ENCODE peak calls at places on chromosomes 4 and X, in eight cellular contexts. One of them, this sample, is unnamed.

GRCh38 chr4:16457944-16458343 is 231.7 kb upstream of the TAPT1 start:
- DNase-seq in OCI-LY7: no peak
- DNase-seq in prostate gland: no peak
- DNase-seq in Peyer's patch: no peak
- DNase-seq in adrenal gland: no peak
- DNase-seq in right cardiac atrium: no peak
- DNase-seq in A549: no peak
- DNase-seq in CD8-positive, alpha-beta memory T cell: no peak
- DNase-seq in this sample: no peak

GRCh38 chrX:136880003-136880451 is 498 bp downstream of the RBMX start:
- DNase-seq in OCI-LY7: peak; percentile 59
- DNase-seq in prostate gland: peak; percentile 4
- DNase-seq in Peyer's patch: no peak
- DNase-seq in adrenal gland: peak; percentile 37
- DNase-seq in right cardiac atrium: peak; percentile 53
- DNase-seq in A549: peak; percentile 18
- DNase-seq in CD8-positive, alpha-beta memory T cell: peak; percentile 12
- DNase-seq in this sample: peak; percentile 20

GRCh38 chr4:115759231-115759630 is 645.8 kb upstream of the NDST4 start:
- DNase-seq in OCI-LY7: no peak
- DNase-seq in prostate gland: no peak
- DNase-seq in Peyer's patch: no peak
- DNase-seq in adrenal gland: no peak
- DNase-seq in right cardiac atrium: no peak
- DNase-seq in A549: no peak
- DNase-seq in CD8-positive, alpha-beta memory T cell: no peak
- DNase-seq in this sample: no peak

GRCh38 chr4:60884545-60884944 is 315.6 kb upstream of the ADGRL3 start:
- DNase-seq in OCI-LY7: no peak
- DNase-seq in prostate gland: no peak
- DNase-seq in Peyer's patch: no peak
- DNase-seq in adrenal gland: no peak
- DNase-seq in right cardiac atrium: no peak
- DNase-seq in A549: no peak
- DNase-seq in CD8-positive, alpha-beta memory T cell: no peak
- DNase-seq in this sample: no peak

GRCh38 chr4:6939761-6940743 is 30.4 kb downstream of the TBC1D14 start:
- DNase-seq in OCI-LY7: no peak
- DNase-seq in prostate gland: no peak
- DNase-seq in Peyer's patch: no peak
- DNase-seq in adrenal gland: no peak
- DNase-seq in right cardiac atrium: peak; percentile 40
- DNase-seq in A549: no peak
- DNase-seq in CD8-positive, alpha-beta memory T cell: no peak
- DNase-seq in this sample: no peak

GRCh38 chrX:57677132-57677858 is 2.8 kb downstream of the NLRP2B start:
- DNase-seq in OCI-LY7: no peak
- DNase-seq in prostate gland: no peak
- DNase-seq in Peyer's patch: no peak
- DNase-seq in adrenal gland: no peak
- DNase-seq in right cardiac atrium: no peak
- DNase-seq in A549: no peak
- DNase-seq in CD8-positive, alpha-beta memory T cell: no peak
- DNase-seq in this sample: no peak

GRCh38 chr4:121764702-121765367 is at the start of gene SMIM43:
- DNase-seq in OCI-LY7: no peak
- DNase-seq in prostate gland: no peak
- DNase-seq in Peyer's patch: no peak
- DNase-seq in adrenal gland: no peak
- DNase-seq in right cardiac atrium: no peak
- DNase-seq in A549: no peak
- DNase-seq in CD8-positive, alpha-beta memory T cell: no peak
- DNase-seq in this sample: no peak

GRCh38 chrX:9957743-9958142 is 9.4 kb upstream of the CLDN34 start:
- DNase-seq in OCI-LY7: no peak
- DNase-seq in prostate gland: no peak
- DNase-seq in Peyer's patch: no peak
- DNase-seq in adrenal gland: no peak
- DNase-seq in right cardiac atrium: no peak
- DNase-seq in A549: no peak
- DNase-seq in CD8-positive, alpha-beta memory T cell: no peak
- DNase-seq in this sample: no peak

GRCh38 chr4:126614456-126614855 is 1018.3 kb upstream of the INTU start:
- DNase-seq in OCI-LY7: no peak
- DNase-seq in prostate gland: no peak
- DNase-seq in Peyer's patch: no peak
- DNase-seq in adrenal gland: no peak
- DNase-seq in right cardiac atrium: no peak
- DNase-seq in A549: no peak
- DNase-seq in CD8-positive, alpha-beta memory T cell: no peak
- DNase-seq in this sample: no peak

GRCh38 chr4:30842142-30842541 is 122.0 kb downstream of the PCDH7 start:
- DNase-seq in OCI-LY7: no peak
- DNase-seq in prostate gland: no peak
- DNase-seq in Peyer's patch: no peak
- DNase-seq in adrenal gland: no peak
- DNase-seq in right cardiac atrium: no peak
- DNase-seq in A549: no peak
- DNase-seq in CD8-positive, alpha-beta memory T cell: no peak
- DNase-seq in this sample: no peak

GRCh38 chrX:11890843-11891514 is 132.9 kb downstream of the MSL3 start:
- DNase-seq in OCI-LY7: no peak
- DNase-seq in prostate gland: peak; percentile 24
- DNase-seq in Peyer's patch: no peak
- DNase-seq in adrenal gland: peak; percentile 19
- DNase-seq in right cardiac atrium: peak; percentile 43
- DNase-seq in A549: no peak
- DNase-seq in CD8-positive, alpha-beta memory T cell: no peak
- DNase-seq in this sample: peak; percentile 30

GRCh38 chr4:132691668-132692067 is 457.4 kb upstream of the PCDH10 start:
- DNase-seq in OCI-LY7: no peak
- DNase-seq in prostate gland: no peak
- DNase-seq in Peyer's patch: no peak
- DNase-seq in adrenal gland: no peak
- DNase-seq in right cardiac atrium: no peak
- DNase-seq in A549: no peak
- DNase-seq in CD8-positive, alpha-beta memory T cell: no peak
- DNase-seq in this sample: no peak

GRCh38 chrX:130086414-130087207 is 23.7 kb downstream of the ELF4 start:
- DNase-seq in OCI-LY7: peak; percentile 79
- DNase-seq in prostate gland: no peak
- DNase-seq in Peyer's patch: peak; percentile 83
- DNase-seq in adrenal gland: no peak
- DNase-seq in right cardiac atrium: no peak
- DNase-seq in A549: no peak
- DNase-seq in CD8-positive, alpha-beta memory T cell: peak; percentile 48
- DNase-seq in this sample: no peak

GRCh38 chr4:185803015-185803414 is 9.0 kb downstream of the SORBS2 start:
- DNase-seq in OCI-LY7: no peak
- DNase-seq in prostate gland: no peak
- DNase-seq in Peyer's patch: no peak
- DNase-seq in adrenal gland: no peak
- DNase-seq in right cardiac atrium: no peak
- DNase-seq in A549: no peak
- DNase-seq in CD8-positive, alpha-beta memory T cell: no peak
- DNase-seq in this sample: no peak

GRCh38 chr4:169236901-169237626 is 33.7 kb downstream of the SH3RF1 start:
- DNase-seq in OCI-LY7: no peak
- DNase-seq in prostate gland: peak; percentile 80
- DNase-seq in Peyer's patch: no peak
- DNase-seq in adrenal gland: no peak
- DNase-seq in right cardiac atrium: no peak
- DNase-seq in A549: no peak
- DNase-seq in CD8-positive, alpha-beta memory T cell: no peak
- DNase-seq in this sample: no peak

GRCh38 chr4:54063737-54064316 is 578 bp downstream of the CHIC2 start:
- DNase-seq in OCI-LY7: peak; percentile 48
- DNase-seq in prostate gland: peak; percentile 22
- DNase-seq in Peyer's patch: peak; percentile 50
- DNase-seq in adrenal gland: peak; percentile 52
- DNase-seq in right cardiac atrium: peak; percentile 77
- DNase-seq in A549: peak; percentile 22
- DNase-seq in CD8-positive, alpha-beta memory T cell: peak; percentile 20
- DNase-seq in this sample: peak; percentile 29

GRCh38 chr4:94536649-94537464 is 85.1 kb downstream of the PDLIM5 start:
- DNase-seq in OCI-LY7: no peak
- DNase-seq in prostate gland: no peak
- DNase-seq in Peyer's patch: no peak
- DNase-seq in adrenal gland: no peak
- DNase-seq in right cardiac atrium: no peak
- DNase-seq in A549: no peak
- DNase-seq in CD8-positive, alpha-beta memory T cell: no peak
- DNase-seq in this sample: no peak

GRCh38 chr4:108168672-108169562 is at the start of gene LEF1:
- DNase-seq in OCI-LY7: peak; percentile 85
- DNase-seq in prostate gland: peak; percentile 49
- DNase-seq in Peyer's patch: no peak
- DNase-seq in adrenal gland: peak; percentile 64
- DNase-seq in right cardiac atrium: peak; percentile 43
- DNase-seq in A549: no peak
- DNase-seq in CD8-positive, alpha-beta memory T cell: no peak
- DNase-seq in this sample: no peak

GRCh38 chr4:6627832-6628231 is 12.7 kb upstream of the MRFAP1 start:
- DNase-seq in OCI-LY7: no peak
- DNase-seq in prostate gland: no peak
- DNase-seq in Peyer's patch: no peak
- DNase-seq in adrenal gland: no peak
- DNase-seq in right cardiac atrium: no peak
- DNase-seq in A549: no peak
- DNase-seq in CD8-positive, alpha-beta memory T cell: no peak
- DNase-seq in this sample: no peak

GRCh38 chr4:78185117-78185516 is 128.0 kb downstream of the FRAS1 start:
- DNase-seq in OCI-LY7: no peak
- DNase-seq in prostate gland: no peak
- DNase-seq in Peyer's patch: no peak
- DNase-seq in adrenal gland: no peak
- DNase-seq in right cardiac atrium: no peak
- DNase-seq in A549: no peak
- DNase-seq in CD8-positive, alpha-beta memory T cell: no peak
- DNase-seq in this sample: no peak

GRCh38 chr4:139595989-139596679 is 40.1 kb upstream of the SETD7 start:
- DNase-seq in OCI-LY7: no peak
- DNase-seq in prostate gland: no peak
- DNase-seq in Peyer's patch: no peak
- DNase-seq in adrenal gland: no peak
- DNase-seq in right cardiac atrium: peak; percentile 59
- DNase-seq in A549: peak; percentile 76
- DNase-seq in CD8-positive, alpha-beta memory T cell: no peak
- DNase-seq in this sample: no peak

GRCh38 chr4:13541720-13542576 is 2.4 kb downstream of the NKX3-2 start:
- DNase-seq in OCI-LY7: no peak
- DNase-seq in prostate gland: peak; percentile 49
- DNase-seq in Peyer's patch: no peak
- DNase-seq in adrenal gland: no peak
- DNase-seq in right cardiac atrium: no peak
- DNase-seq in A549: peak; percentile 38
- DNase-seq in CD8-positive, alpha-beta memory T cell: no peak
- DNase-seq in this sample: no peak

GRCh38 chr4:116811730-116812129 is 273.6 kb downstream of the TRAM1L1 start:
- DNase-seq in OCI-LY7: no peak
- DNase-seq in prostate gland: no peak
- DNase-seq in Peyer's patch: no peak
- DNase-seq in adrenal gland: no peak
- DNase-seq in right cardiac atrium: no peak
- DNase-seq in A549: no peak
- DNase-seq in CD8-positive, alpha-beta memory T cell: no peak
- DNase-seq in this sample: no peak
- H3K4me1 ChIP-seq in OCI-LY7: no peaks in the 10 kb centered on the region
- H3K4me1 ChIP-seq in prostate gland: no peaks in the 10 kb centered on the region
- H3K4me1 ChIP-seq in Peyer's patch: no peaks in the 10 kb centered on the region
- H3K4me1 ChIP-seq in adrenal gland: no peaks in the 10 kb centered on the region
- H3K4me1 ChIP-seq in right cardiac atrium: no peaks in the 10 kb centered on the region
- H3K4me1 ChIP-seq in A549: no peaks in the 10 kb centered on the region
- H3K4me1 ChIP-seq in CD8-positive, alpha-beta memory T cell: no peaks in the 10 kb centered on the region
- H3K4me1 ChIP-seq in this sample: no peaks in the 10 kb centered on the region

DNA sequence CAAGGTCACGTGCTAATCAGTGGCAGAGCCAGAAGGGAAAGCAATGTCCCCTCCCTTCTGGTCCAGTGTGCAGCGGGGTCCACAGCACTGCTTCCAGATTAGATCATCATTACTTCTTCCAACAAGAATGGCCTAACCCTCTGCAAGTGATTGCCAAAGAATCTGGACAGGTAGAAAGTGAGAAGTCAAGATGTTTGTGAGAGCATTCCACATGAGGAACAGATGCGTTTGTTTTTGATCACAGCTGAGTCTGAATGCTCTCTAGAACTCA is 147.7 kb downstream of the SHROOM3 start:
- DNase-seq in OCI-LY7: no peak
- DNase-seq in prostate gland: no peak
- DNase-seq in Peyer's patch: no peak
- DNase-seq in adrenal gland: no peak
- DNase-seq in right cardiac atrium: no peak
- DNase-seq in A549: no peak
- DNase-seq in CD8-positive, alpha-beta memory T cell: no peak
- DNase-seq in this sample: no peak
- H3K27ac ChIP-seq in OCI-LY7: no peak overlapping the region
- H3K27ac ChIP-seq in prostate gland: no peak overlapping the region
- H3K27ac ChIP-seq in Peyer's patch: no peak overlapping the region
- H3K27ac ChIP-seq in adrenal gland: no peak overlapping the region
- H3K27ac ChIP-seq in right cardiac atrium: no peak overlapping the region
- H3K27ac ChIP-seq in A549: no peak overlapping the region
- H3K27ac ChIP-seq in CD8-positive, alpha-beta memory T cell: no peak overlapping the region
- H3K27ac ChIP-seq in this sample: no peak overlapping the region

GRCh38 chrX:69280956-69281355 is 115.7 kb upstream of the PJA1 start:
- DNase-seq in OCI-LY7: no peak
- DNase-seq in prostate gland: no peak
- DNase-seq in Peyer's patch: no peak
- DNase-seq in adrenal gland: no peak
- DNase-seq in right cardiac atrium: no peak
- DNase-seq in A549: no peak
- DNase-seq in CD8-positive, alpha-beta memory T cell: no peak
- DNase-seq in this sample: no peak
- H3K4me1 ChIP-seq in OCI-LY7: no peaks in the 10 kb centered on the region
- H3K4me1 ChIP-seq in prostate gland: no peaks in the 10 kb centered on the region
- H3K4me1 ChIP-seq in Peyer's patch: no peaks in the 10 kb centered on the region
- H3K4me1 ChIP-seq in adrenal gland: peaks cover 4% of the 10 kb centered on the region
- H3K4me1 ChIP-seq in right cardiac atrium: peaks cover 3% of the 10 kb centered on the region
- H3K4me1 ChIP-seq in A549: no peaks in the 10 kb centered on the region
- H3K4me1 ChIP-seq in CD8-positive, alpha-beta memory T cell: no peaks in the 10 kb centered on the region
- H3K4me1 ChIP-seq in this sample: peaks cover 19% of the 10 kb centered on the region

DNA sequence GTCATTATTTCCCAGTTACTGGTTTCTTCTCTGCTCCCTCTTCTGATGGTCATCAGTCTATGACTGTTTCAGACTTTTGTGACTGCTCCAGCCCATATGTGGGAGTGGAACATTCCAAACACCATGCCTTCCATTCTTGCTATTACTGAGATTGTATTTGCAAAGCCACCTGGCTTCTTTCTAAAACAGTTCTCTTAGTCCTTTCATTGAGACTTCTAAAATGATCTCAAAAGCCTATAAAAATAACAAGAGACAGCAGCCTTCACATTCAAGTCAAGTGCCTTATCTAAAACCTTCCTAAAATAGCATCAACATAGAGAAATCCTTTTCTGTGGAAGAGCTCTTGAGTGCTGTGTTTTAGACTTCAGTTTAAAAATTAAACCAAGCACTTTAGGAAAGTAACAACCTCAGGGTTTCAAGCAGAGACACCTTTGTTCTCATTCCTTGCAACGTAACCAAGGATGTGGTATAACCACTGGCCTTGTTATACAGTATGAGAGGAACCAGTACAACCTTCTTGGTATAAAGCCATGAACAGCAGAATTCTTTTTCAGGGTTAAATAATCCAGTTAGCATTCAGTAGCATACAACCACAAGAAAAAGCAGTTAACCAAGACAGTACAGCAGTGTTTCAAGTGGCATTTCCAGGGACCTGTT is 97.1 kb downstream of the NFKB1 start:
- DNase-seq in OCI-LY7: no peak
- DNase-seq in prostate gland: no peak
- DNase-seq in Peyer's patch: no peak
- DNase-seq in adrenal gland: no peak
- DNase-seq in right cardiac atrium: no peak
- DNase-seq in A549: no peak
- DNase-seq in CD8-positive, alpha-beta memory T cell: no peak
- DNase-seq in this sample: no peak
- H3K27ac ChIP-seq in OCI-LY7: no peak overlapping the region
- H3K27ac ChIP-seq in prostate gland: no peak overlapping the region
- H3K27ac ChIP-seq in Peyer's patch: no peak overlapping the region
- H3K27ac ChIP-seq in adrenal gland: no peak overlapping the region
- H3K27ac ChIP-seq in right cardiac atrium: no peak overlapping the region
- H3K27ac ChIP-seq in A549: no peak overlapping the region
- H3K27ac ChIP-seq in CD8-positive, alpha-beta memory T cell: no peak overlapping the region
- H3K27ac ChIP-seq in this sample: peak overlapping the region; percentile 28